ENCODE peak calls at places on chromosomes 16 and 17, in six cellular contexts. One of them, this sample, is unnamed.
A peak's percentile ranks its signal among the peaks of the same experiment; 100 is the strongest.

GRCh38 chr17:48470388-48471034 is 40.5 kb upstream of the SKAP1 start:
- DNase-seq in activated CD4-positive, CD25-positive, alpha-beta regulatory T cell: no peak
- DNase-seq in T-helper 9 cell: no peak
- DNase-seq in cardiac fibroblast: peak; percentile 31
- DNase-seq in NCI-H1694 treated with DMSO at 0.1 percent for 48 hours: no peak
- DNase-seq in SJSA1: no peak
- DNase-seq in this sample: no peak

GRCh38 chr17:16442594-16443389 is 27.4 kb downstream of the TRPV2 start:
- DNase-seq in activated CD4-positive, CD25-positive, alpha-beta regulatory T cell: no peak
- DNase-seq in T-helper 9 cell: no peak
- DNase-seq in cardiac fibroblast: no peak
- DNase-seq in NCI-H1694 treated with DMSO at 0.1 percent for 48 hours: no peak
- DNase-seq in SJSA1: no peak
- DNase-seq in this sample: no peak

GRCh38 chr17:17737938-17738894 is 57.0 kb downstream of the RAI1 start:
- DNase-seq in activated CD4-positive, CD25-positive, alpha-beta regulatory T cell: no peak
- DNase-seq in T-helper 9 cell: no peak
- DNase-seq in cardiac fibroblast: peak; percentile 31
- DNase-seq in NCI-H1694 treated with DMSO at 0.1 percent for 48 hours: no peak
- DNase-seq in SJSA1: peak; percentile 95
- DNase-seq in this sample: no peak

GRCh38 chr16:14070555-14070876 is 603 bp upstream of the MRTFB start:
- DNase-seq in activated CD4-positive, CD25-positive, alpha-beta regulatory T cell: no peak
- DNase-seq in T-helper 9 cell: no peak
- DNase-seq in cardiac fibroblast: no peak
- DNase-seq in NCI-H1694 treated with DMSO at 0.1 percent for 48 hours: no peak
- DNase-seq in SJSA1: no peak
- DNase-seq in this sample: no peak

GRCh38 chr16:711084-711483 is 3.8 kb upstream of the METRN start:
- DNase-seq in activated CD4-positive, CD25-positive, alpha-beta regulatory T cell: no peak
- DNase-seq in T-helper 9 cell: no peak
- DNase-seq in cardiac fibroblast: no peak
- DNase-seq in NCI-H1694 treated with DMSO at 0.1 percent for 48 hours: no peak
- DNase-seq in SJSA1: no peak
- DNase-seq in this sample: no peak

GRCh38 chr17:7548585-7549400 is at the start of gene TNFSF12:
- DNase-seq in activated CD4-positive, CD25-positive, alpha-beta regulatory T cell: peak; percentile 44
- DNase-seq in T-helper 9 cell: peak; percentile 53
- DNase-seq in cardiac fibroblast: peak; percentile 31
- DNase-seq in NCI-H1694 treated with DMSO at 0.1 percent for 48 hours: no peak
- DNase-seq in SJSA1: peak; percentile 61
- DNase-seq in this sample: peak; percentile 75

GRCh38 chr17:8885968-8886674 is 18.6 kb upstream of the PIK3R6 start:
- DNase-seq in activated CD4-positive, CD25-positive, alpha-beta regulatory T cell: no peak
- DNase-seq in T-helper 9 cell: no peak
- DNase-seq in cardiac fibroblast: no peak
- DNase-seq in NCI-H1694 treated with DMSO at 0.1 percent for 48 hours: no peak
- DNase-seq in SJSA1: no peak
- DNase-seq in this sample: no peak

GRCh38 chr17:82957469-82957795 is 117.6 kb upstream of the ZNF750 start:
- DNase-seq in activated CD4-positive, CD25-positive, alpha-beta regulatory T cell: no peak
- DNase-seq in T-helper 9 cell: no peak
- DNase-seq in cardiac fibroblast: no peak
- DNase-seq in NCI-H1694 treated with DMSO at 0.1 percent for 48 hours: no peak
- DNase-seq in SJSA1: no peak
- DNase-seq in this sample: no peak

GRCh38 chr17:51035436-51035835 is 85.2 kb downstream of the SPAG9 start:
- DNase-seq in activated CD4-positive, CD25-positive, alpha-beta regulatory T cell: no peak
- DNase-seq in T-helper 9 cell: no peak
- DNase-seq in cardiac fibroblast: peak; percentile 95
- DNase-seq in NCI-H1694 treated with DMSO at 0.1 percent for 48 hours: no peak
- DNase-seq in SJSA1: no peak
- DNase-seq in this sample: no peak

GRCh38 chr16:65214196-65214595 is 92.3 kb upstream of the CDH11 start:
- DNase-seq in activated CD4-positive, CD25-positive, alpha-beta regulatory T cell: no peak
- DNase-seq in T-helper 9 cell: no peak
- DNase-seq in cardiac fibroblast: peak; percentile 15
- DNase-seq in NCI-H1694 treated with DMSO at 0.1 percent for 48 hours: no peak
- DNase-seq in SJSA1: no peak
- DNase-seq in this sample: no peak

GRCh38 chr16:97822-98221 is 19.8 kb downstream of the MPG start:
- DNase-seq in activated CD4-positive, CD25-positive, alpha-beta regulatory T cell: no peak
- DNase-seq in T-helper 9 cell: no peak
- DNase-seq in cardiac fibroblast: no peak
- DNase-seq in NCI-H1694 treated with DMSO at 0.1 percent for 48 hours: no peak
- DNase-seq in SJSA1: no peak
- DNase-seq in this sample: no peak

GRCh38 chr17:35146214-35146833 is 1.3 kb upstream of the UNC45B start:
- DNase-seq in activated CD4-positive, CD25-positive, alpha-beta regulatory T cell: no peak
- DNase-seq in T-helper 9 cell: no peak
- DNase-seq in cardiac fibroblast: no peak
- DNase-seq in NCI-H1694 treated with DMSO at 0.1 percent for 48 hours: no peak
- DNase-seq in SJSA1: no peak
- DNase-seq in this sample: no peak

GRCh38 chr16:72910875-72911274 is 137.1 kb downstream of the ZFHX3 start:
- DNase-seq in activated CD4-positive, CD25-positive, alpha-beta regulatory T cell: no peak
- DNase-seq in T-helper 9 cell: no peak
- DNase-seq in cardiac fibroblast: no peak
- DNase-seq in NCI-H1694 treated with DMSO at 0.1 percent for 48 hours: no peak
- DNase-seq in SJSA1: no peak
- DNase-seq in this sample: no peak

GRCh38 chr16:50644730-50645129 is 36.4 kb downstream of the SNX20 start:
- DNase-seq in activated CD4-positive, CD25-positive, alpha-beta regulatory T cell: no peak
- DNase-seq in T-helper 9 cell: no peak
- DNase-seq in cardiac fibroblast: peak; percentile 63
- DNase-seq in NCI-H1694 treated with DMSO at 0.1 percent for 48 hours: no peak
- DNase-seq in SJSA1: no peak
- DNase-seq in this sample: no peak

GRCh38 chr17:49022391-49022941 is 25.3 kb downstream of the IGF2BP1 start:
- DNase-seq in activated CD4-positive, CD25-positive, alpha-beta regulatory T cell: no peak
- DNase-seq in T-helper 9 cell: no peak
- DNase-seq in cardiac fibroblast: peak; percentile 87
- DNase-seq in NCI-H1694 treated with DMSO at 0.1 percent for 48 hours: no peak
- DNase-seq in SJSA1: peak; percentile 95
- DNase-seq in this sample: no peak

GRCh38 chr16:23128056-23128455 is 21.2 kb downstream of the USP31 start:
- DNase-seq in activated CD4-positive, CD25-positive, alpha-beta regulatory T cell: no peak
- DNase-seq in T-helper 9 cell: no peak
- DNase-seq in cardiac fibroblast: no peak
- DNase-seq in NCI-H1694 treated with DMSO at 0.1 percent for 48 hours: no peak
- DNase-seq in SJSA1: no peak
- DNase-seq in this sample: no peak

GRCh38 chr16:70694517-70695218 is 8.8 kb upstream of the MTSS2 start:
- DNase-seq in activated CD4-positive, CD25-positive, alpha-beta regulatory T cell: no peak
- DNase-seq in T-helper 9 cell: no peak
- DNase-seq in cardiac fibroblast: no peak
- DNase-seq in NCI-H1694 treated with DMSO at 0.1 percent for 48 hours: peak; percentile 24
- DNase-seq in SJSA1: no peak
- DNase-seq in this sample: no peak